ENCODE peak calls at places on chromosomes 16 and 17, in four cellular contexts. K is K562, U is SK-N-SH, O is GM12878. J is an unnamed sample.

GRCh38 chr17:39208893-39209292 is 8.8 kb downstream of the RPL19 start:
- DNase-seq in K (peak), U (no peak), O (no peak), J (no peak)

GRCh38 chr17:5703736-5704135 is 119.4 kb upstream of the NLRP1 start:
- DNase-seq in K (no peak), U (no peak), O (no peak), J (no peak)

GRCh38 chr17:82179946-82180475 is 32.6 kb downstream of the CCDC57 start:
- DNase-seq in K (no peak), U (no peak), O (no peak), J (no peak)

GRCh38 chr17:54544239-54544638 is 356.4 kb upstream of the TOM1L1 start:
- DNase-seq in K (no peak), U (peak), O (no peak), J (no peak)

GRCh38 chr16:21645261-21645721 is 7.1 kb downstream of the IGSF6 start:
- DNase-seq in K (no peak), U (no peak), O (peak), J (no peak)

GRCh38 chr16:67552476-67552875 is 9.8 kb upstream of the CTCF start:
- DNase-seq in K (no peak), U (no peak), O (no peak), J (no peak)

GRCh38 chr16:79286646-79287423 is 313.7 kb downstream of the MAF start:
- DNase-seq in K (no peak), U (no peak), O (peak), J (no peak)

GRCh38 chr16:87392823-87393679 is 915 bp downstream of the MAP1LC3B start:
- DNase-seq in K (no peak), U (peak), O (no peak), J (no peak)

GRCh38 chr16:81693047-81693446 is 86.0 kb upstream of the PLCG2 start:
- DNase-seq in K (no peak), U (no peak), O (no peak), J (no peak)

GRCh38 chr16:67254809-67255552 is 6.2 kb downstream of the SLC9A5 start:
- DNase-seq in K (peak), U (no peak), O (no peak), J (no peak)

GRCh38 chr17:42894283-42895184 is 6.1 kb upstream of the G6PC1 start:
- DNase-seq in K (no peak), U (no peak), O (no peak), J (peak)

DNA sequence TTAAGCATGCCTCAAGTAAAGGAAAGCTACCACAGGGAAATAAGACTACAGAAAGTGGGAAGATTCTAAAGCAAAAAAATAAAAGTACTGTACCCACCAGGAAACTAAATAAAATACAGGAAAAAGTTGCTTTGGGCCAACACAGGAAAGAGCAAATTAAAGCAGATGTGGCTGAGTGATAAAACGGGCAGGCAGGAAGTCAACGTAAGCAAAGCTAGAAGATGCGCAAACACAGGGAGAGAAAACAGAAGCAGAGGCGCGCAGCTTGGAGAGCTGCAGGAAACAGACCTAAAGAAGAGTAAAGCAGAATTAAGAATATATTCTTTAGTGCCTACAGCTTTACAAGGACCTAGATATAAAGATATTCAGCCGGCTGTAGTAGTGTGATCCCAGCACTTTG is 21.7 kb downstream of the USP36 start:
- DNase-seq in K (no peak), U (peak), O (no peak), J (no peak)
- TF ChIP-seq EP300 in K (no peak), U (no peak), O (no peak), J (no peak)

GRCh38 chr17:65122836-65123756 is 14.1 kb upstream of the RGS9 start:
- DNase-seq in K (peak), U (peak), O (peak), J (peak)

GRCh38 chr17:65121368-65121767 is 15.8 kb upstream of the RGS9 start:
- DNase-seq in K (no peak), U (no peak), O (no peak), J (no peak)

GRCh38 chr17:65121916-65122821 is 15.0 kb upstream of the RGS9 start:
- DNase-seq in K (no peak), U (no peak), O (peak), J (no peak)

GRCh38 chr17:65123757-65124675 is 13.2 kb upstream of the RGS9 start:
- DNase-seq in K (no peak), U (no peak), O (no peak), J (no peak)
- TF ChIP-seq FOXM1 in K (no peak), U (no peak), O (no peak), J (no peak)

DNA sequence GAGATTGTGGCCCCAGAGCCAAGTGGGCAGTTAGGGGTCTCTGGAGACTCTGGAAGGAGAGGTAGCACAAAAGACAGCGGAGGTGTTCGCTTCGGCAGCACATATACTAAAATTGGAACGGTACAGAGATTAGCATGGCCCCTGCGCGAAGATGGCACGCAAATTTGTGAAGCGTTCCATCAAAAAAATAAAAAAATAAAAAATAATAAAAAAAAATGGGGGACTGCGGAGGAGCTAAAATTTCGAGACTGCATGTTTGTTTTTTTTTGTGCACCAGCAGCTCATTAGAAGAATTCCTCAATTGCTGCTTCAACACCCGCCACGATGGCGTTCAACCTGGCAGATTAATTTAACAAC is 39.1 kb downstream of the IGF2BP1 start:
- DNase-seq in K (no peak), U (no peak), O (no peak), J (no peak)
- TF ChIP-seq EP300 in K (no peak), U (no peak), O (no peak), J (no peak)

GRCh38 chr16:3674513-3675295 is 20.2 kb downstream of the DNASE1 start:
- DNase-seq in K (no peak), U (no peak), O (no peak), J (no peak)
- TF ChIP-seq FOXM1 in K (no peak), U (no peak), O (no peak), J (no peak)

GRCh38 chr17:68021963-68022362 is 13.6 kb upstream of the KPNA2 start:
- DNase-seq in K (no peak), U (no peak), O (no peak), J (no peak)
- TF ChIP-seq EP300 in K (no peak), U (no peak), O (no peak), J (no peak)

DNA sequence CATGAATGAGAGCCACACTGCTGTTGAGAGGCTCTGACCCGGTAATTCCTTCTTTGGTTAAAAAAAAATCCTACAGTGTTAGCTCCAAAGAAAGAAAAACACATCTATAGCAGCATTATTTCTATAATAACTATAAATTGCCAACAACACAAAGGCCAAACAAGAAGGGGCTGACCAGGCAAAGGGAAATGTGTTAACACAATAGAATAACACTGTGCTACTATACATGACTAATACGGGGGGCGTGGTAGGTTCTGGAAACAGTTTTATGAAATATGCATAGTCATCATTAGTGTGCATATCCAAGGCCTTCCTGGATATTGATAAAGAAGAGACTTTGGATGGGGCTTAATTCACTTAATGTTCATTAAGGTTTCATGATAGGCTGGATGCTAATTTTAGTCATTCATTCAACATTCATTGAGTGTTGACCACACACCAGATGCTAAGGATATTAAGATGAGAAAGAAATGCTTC is 50.0 kb upstream of the CCL1 start:
- DNase-seq in K (peak), U (no peak), O (no peak), J (no peak)
- TF ChIP-seq FOXM1 in K (no peak), U (no peak), O (no peak), J (no peak)

DNA sequence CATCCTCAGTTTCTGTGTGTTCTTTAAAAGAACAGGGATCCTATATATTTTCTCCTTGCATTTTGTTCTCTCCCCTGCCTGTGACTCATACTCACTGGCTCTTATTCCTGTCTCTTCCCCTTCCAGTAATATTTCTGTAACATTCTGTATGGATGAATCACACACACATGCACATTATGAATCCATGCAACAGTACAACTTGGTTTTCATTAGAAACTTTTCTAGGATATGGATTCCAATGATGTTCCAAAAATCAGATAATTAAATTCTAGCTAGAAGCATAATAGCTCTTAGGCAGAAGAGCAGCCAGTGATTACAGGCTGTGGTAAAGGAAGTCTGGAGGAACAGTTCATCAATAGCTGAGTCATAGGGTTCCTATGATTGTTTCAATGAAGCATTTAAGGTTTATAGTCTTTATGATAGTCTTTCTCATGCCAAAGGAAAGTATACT is 119.6 kb upstream of the PMFBP1 start:
- DNase-seq in K (no peak), U (no peak), O (no peak), J (peak)
- TF ChIP-seq EP300 in K (no peak), U (peak), O (no peak), J (no peak)

GRCh38 chr16:50603206-50604064 is 55.2 kb downstream of the NKD1 start:
- DNase-seq in K (no peak), U (no peak), O (no peak), J (no peak)

GRCh38 chr16:50602126-50602525 is 53.9 kb downstream of the NKD1 start:
- DNase-seq in K (no peak), U (peak), O (no peak), J (no peak)

GRCh38 chr16:50604065-50604418 is 55.8 kb downstream of the NKD1 start:
- DNase-seq in K (no peak), U (no peak), O (no peak), J (no peak)

GRCh38 chr16:50601341-50601740 is 53.1 kb downstream of the NKD1 start:
- DNase-seq in K (no peak), U (no peak), O (no peak), J (no peak)

DNA sequence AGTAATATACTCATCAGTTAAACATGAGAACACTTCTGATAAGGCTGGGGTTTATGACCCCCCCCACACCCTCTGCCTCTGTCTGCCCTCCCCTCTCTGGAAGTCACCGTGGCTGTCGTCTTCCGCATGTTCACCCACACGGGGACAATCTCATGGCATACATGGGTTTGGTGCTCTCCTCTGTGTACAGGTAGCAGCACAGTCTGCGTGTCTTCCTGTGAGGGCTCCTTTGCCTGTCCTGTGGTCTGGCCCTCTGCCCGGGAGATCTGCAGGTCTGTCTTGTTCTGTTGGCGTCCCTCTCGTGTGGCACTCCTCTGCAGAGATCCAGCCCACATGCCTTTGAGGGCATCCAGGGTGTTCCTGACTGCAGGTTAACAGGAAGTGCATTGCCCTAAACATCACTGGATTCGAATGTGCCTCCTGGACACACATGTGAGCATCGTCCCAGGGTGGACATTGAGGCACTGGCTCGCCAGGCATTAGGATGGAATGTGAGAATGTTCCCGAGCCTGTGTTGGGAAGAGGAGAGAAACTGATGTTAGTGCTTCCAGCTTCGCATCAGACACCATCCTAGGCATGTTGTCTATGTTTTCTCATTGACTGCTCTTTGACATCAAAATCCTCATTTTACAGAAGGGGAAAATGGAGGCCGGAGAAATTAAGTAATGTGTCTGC is 54.5 kb downstream of the NKD1 start:
- DNase-seq in K (no peak), U (no peak), O (no peak), J (no peak)
- TF ChIP-seq FOXM1 in K (no peak), U (no peak), O (no peak), J (no peak)

J was measured in HepG2.